ENCODE peak calls at places on chromosomes 1 and 21, in ten cellular contexts. I, N, Q, J, C, F, S, K, X and T are unnamed samples.

GRCh38 chr1:111466480-111466879 is 7.3 kb upstream of the C1orf162 start:
- DNase-seq in C (no peak), I (no peak), J (no peak), N (no peak), K (no peak), F (no peak), Q (no peak), S (no peak), X (no peak), T (no peak)

GRCh38 chr1:155173478-155174333 is at the start of gene TRIM46:
- DNase-seq in N (no peak), I (peak; percentile 58), Q (no peak), S (no peak), X (peak; percentile 72), J (peak; percentile 54), F (peak; percentile 51), K (peak; percentile 56), C (no peak), T (peak; percentile 11)

GRCh38 chr1:38088366-38088765 is 41.8 kb upstream of the POU3F1 start:
- DNase-seq in C (no peak), S (no peak), F (no peak), N (no peak), K (no peak), J (no peak), Q (no peak), X (no peak), I (no peak), T (no peak)

GRCh38 chr1:150149490-150150453 is at the start of gene PLEKHO1:
- DNase-seq in I (peak; percentile 83), J (peak; percentile 82), C (no peak), F (peak; percentile 91), Q (peak; percentile 89), X (peak; percentile 77), S (peak; percentile 68), N (peak; percentile 91), K (peak; percentile 87), T (peak; percentile 71)

GRCh38 chr21:14989359-14989758 is 75.4 kb downstream of the NRIP1 start:
- DNase-seq in J (no peak), N (peak; percentile 17), S (no peak), Q (no peak), K (peak; percentile 72), C (no peak), F (no peak), X (no peak), I (no peak), T (no peak)

GRCh38 chr1:116717318-116717717 is 36.9 kb upstream of the CD2 start:
- DNase-seq in J (no peak), C (no peak), F (no peak), S (no peak), K (no peak), I (no peak), Q (no peak), N (no peak), X (no peak), T (no peak)

GRCh38 chr21:35227774-35228173 is 178.7 kb upstream of the RUNX1 start:
- DNase-seq in I (no peak), C (no peak), F (peak; percentile 71), J (no peak), Q (no peak), X (peak; percentile 95), S (no peak), K (no peak), N (no peak), T (no peak)

GRCh38 chr21:27564684-27565280 is 597.9 kb upstream of the ADAMTS5 start:
- DNase-seq in C (peak; percentile 29), S (no peak), N (peak; percentile 23), I (no peak), Q (no peak), K (peak; percentile 75), F (no peak), J (peak; percentile 52), X (peak; percentile 5), T (peak; percentile 70)

GRCh38 chr1:3469849-3470649 is 15.6 kb downstream of the ARHGEF16 start:
- DNase-seq in I (no peak), J (no peak), F (no peak), K (no peak), X (no peak), S (no peak), C (no peak), N (no peak), Q (peak; percentile 41), T (no peak)

DNA sequence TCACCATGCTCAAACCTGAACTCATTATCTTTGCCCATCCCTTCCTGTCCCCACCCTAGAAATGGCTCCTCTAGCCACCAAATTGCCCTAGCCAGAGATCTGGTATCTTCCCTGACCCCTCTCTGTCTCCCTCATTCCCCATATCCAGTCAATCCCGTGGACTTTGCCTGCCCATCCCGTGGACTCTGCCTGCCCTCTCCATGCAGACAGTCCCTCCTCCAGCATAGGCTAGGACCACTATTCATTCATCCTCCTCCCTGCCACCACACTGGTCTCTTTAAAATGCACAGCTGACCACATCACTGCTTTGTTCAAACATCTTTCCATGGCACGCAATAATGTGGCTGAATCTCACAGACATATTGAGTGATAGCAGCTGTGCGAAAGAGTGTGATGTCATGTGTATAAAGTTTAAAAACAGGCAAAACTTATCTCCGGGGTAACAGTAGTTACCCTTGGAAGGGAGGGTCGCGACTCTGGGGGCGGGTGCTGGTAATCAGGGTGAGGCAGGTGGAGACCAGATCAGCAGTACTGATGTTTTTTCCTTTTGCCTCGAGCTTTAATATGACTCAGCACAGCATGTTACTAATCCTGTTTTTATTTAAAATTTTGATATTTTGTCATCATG is 4.8 kb upstream of the SLC2A1 start:
- DNase-seq in I (no peak), C (no peak), N (no peak), F (no peak), Q (no peak), S (no peak), K (peak; percentile 49), J (peak; percentile 53), X (no peak), T (no peak)
- H3K4me3 ChIP-seq in I (no peak overlapping the region), C (no peak overlapping the region), N (no peak overlapping the region), F (no peak overlapping the region), Q (no peak overlapping the region), S (no peak overlapping the region), K (no peak overlapping the region), J (no peak overlapping the region), X (no peak overlapping the region), T (no peak overlapping the region)

DNA sequence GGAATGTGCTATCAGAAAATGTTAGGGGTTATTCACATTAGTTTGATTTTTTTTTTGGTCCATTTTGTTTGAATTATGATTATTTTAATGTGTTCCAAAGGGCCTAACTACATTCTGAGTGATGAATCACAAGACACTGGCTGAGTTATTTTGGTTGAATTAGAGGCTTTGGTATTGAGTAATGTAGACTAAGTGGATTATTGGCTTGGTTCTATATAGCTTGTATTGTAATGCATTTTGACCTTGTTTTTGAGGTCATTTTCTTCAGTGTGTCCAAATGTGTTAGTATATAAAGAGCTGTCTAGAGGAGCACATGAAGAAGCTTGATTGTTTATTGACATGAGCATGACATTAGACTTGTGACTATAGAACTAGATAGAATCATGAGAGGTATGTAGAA is 3.4 kb downstream of the ZNF326 start:
- DNase-seq in S (no peak), I (no peak), Q (no peak), K (peak; percentile 16), C (no peak), F (no peak), X (no peak), J (no peak), N (no peak), T (no peak)
- H3K4me3 ChIP-seq in S (no peak overlapping the region), I (no peak overlapping the region), Q (no peak overlapping the region), K (no peak overlapping the region), C (no peak overlapping the region), F (no peak overlapping the region), X (no peak overlapping the region), J (no peak overlapping the region), N (no peak overlapping the region), T (no peak overlapping the region)

GRCh38 chr1:109470245-109470644 is 3.9 kb downstream of the SYPL2 start:
- DNase-seq in K (no peak), C (no peak), J (no peak), Q (no peak), X (no peak), F (no peak), I (no peak), S (no peak), N (no peak), T (no peak)

GRCh38 chr1:109467301-109467777 is 993 bp downstream of the SYPL2 start:
- DNase-seq in I (no peak), C (no peak), S (no peak), N (no peak), J (no peak), K (no peak), Q (no peak), F (no peak), X (no peak), T (no peak)

GRCh38 chr1:109468903-109469302 is 2.6 kb downstream of the SYPL2 start:
- DNase-seq in F (no peak), X (no peak), Q (no peak), S (no peak), K (no peak), J (no peak), N (no peak), I (no peak), C (no peak), T (no peak)

GRCh38 chr1:109466100-109466439 is 276 bp upstream of the SYPL2 start:
- DNase-seq in Q (no peak), C (no peak), S (no peak), N (no peak), J (no peak), F (no peak), I (no peak), K (no peak), X (no peak), T (no peak)

DNA sequence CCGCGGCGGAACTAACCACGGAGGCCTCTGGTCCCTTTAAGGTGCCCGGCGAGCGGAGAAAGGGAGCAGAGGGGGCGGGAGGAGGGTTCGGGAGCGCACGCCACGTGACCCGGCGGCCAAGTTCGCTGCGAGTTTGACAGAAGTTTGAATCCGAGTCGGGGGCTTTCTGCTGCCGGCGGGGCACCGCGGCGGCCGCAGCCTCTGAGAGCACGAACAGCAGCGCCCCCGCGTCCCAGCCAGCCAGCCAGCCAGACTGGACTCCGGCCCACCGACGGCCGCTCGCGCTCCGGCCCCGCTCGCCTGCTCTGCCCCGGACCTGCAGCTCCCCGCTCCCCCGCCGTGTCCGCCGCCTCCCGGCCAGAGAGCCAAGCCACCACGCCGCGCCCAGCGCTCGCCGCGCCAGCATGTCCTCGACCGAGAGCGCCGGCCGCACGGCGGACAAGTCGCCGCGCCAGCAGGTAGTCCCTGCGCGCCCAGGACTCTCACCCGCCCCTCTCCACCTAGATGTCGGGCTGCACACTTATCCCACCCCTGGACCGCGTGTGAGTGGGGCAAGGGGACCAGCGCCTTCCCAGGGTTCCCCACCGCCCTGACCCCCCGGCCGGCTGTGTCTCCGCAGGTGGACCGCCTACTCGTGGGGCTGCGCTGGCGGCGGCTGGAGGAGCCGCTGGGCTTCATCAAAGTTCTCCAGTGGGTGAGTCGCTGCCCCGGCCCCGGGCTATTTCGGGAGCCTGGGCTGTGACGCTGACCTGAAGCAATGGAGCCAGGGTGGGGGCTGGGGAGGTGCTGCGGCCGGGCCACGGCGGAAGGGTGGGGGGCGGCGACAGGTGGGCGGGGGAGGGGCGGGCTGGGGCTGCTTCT is at the start of gene SYPL2:
- DNase-seq in J (no peak), N (peak; percentile 64), X (no peak), I (no peak), F (peak; percentile 95), Q (peak; percentile 61), K (peak; percentile 13), S (no peak), C (no peak), T (peak; percentile 71)
- H3K4me3 ChIP-seq in J (peak within 1 kb of the TSS; percentile 35), N (peak within 1 kb of the TSS; percentile 84), X (no peak within 1 kb of the TSS), I (no peak within 1 kb of the TSS), F (peak within 1 kb of the TSS; percentile 87), Q (peak within 1 kb of the TSS; percentile 67), K (peak within 1 kb of the TSS; percentile 47), S (peak within 1 kb of the TSS; percentile 48), C (peak within 1 kb of the TSS; percentile 47), T (peak within 1 kb of the TSS; percentile 35)

GRCh38 chr1:230425252-230426061 is 675 bp downstream of the PGBD5 start:
- DNase-seq in K (no peak), J (no peak), N (no peak), F (no peak), Q (peak; percentile 51), S (no peak), I (no peak), C (no peak), X (no peak), T (peak; percentile 18)
- H3K4me3 ChIP-seq in K (no peak overlapping the region), J (no peak overlapping the region), N (peak overlapping the region; percentile 70), F (peak overlapping the region; percentile 59), Q (peak overlapping the region; percentile 41), S (peak overlapping the region; percentile 27), I (no peak overlapping the region), C (peak overlapping the region; percentile 40), X (no peak overlapping the region), T (no peak overlapping the region)